ENCODE peak calls at places on chromosomes 11 and 22, in ten cellular contexts. M is GM12892, W is body of pancreas, P is uterus, Q is right lobe of liver, B is sigmoid colon, O is NB4, E is esophagus squamous epithelium, T is A549, X is IMR-90. V is an unnamed sample.

GRCh38 chr11:12682730-12683500 is 8.7 kb downstream of the TEAD1 start:
- DNase-seq in B (no peak), O (no peak), M (no peak), Q (no peak), E (no peak), P (no peak), X (no peak), T (no peak), W (no peak), V (no peak)

GRCh38 chr11:119694334-119694733 is 34.7 kb downstream of the NECTIN1 start:
- DNase-seq in P (no peak), W (peak), T (peak), M (no peak), X (no peak), Q (peak), O (peak), B (no peak), E (no peak), V (peak)

GRCh38 chr11:41201156-41201555 is 258.3 kb downstream of the LRRC4C start:
- DNase-seq in T (peak), M (no peak), Q (no peak), P (no peak), X (peak), E (no peak), O (peak), B (no peak), W (no peak), V (peak)

GRCh38 chr22:44601725-44602124 is 100.3 kb upstream of the PRR5 start:
- DNase-seq in M (no peak), W (no peak), O (no peak), B (no peak), T (no peak), E (no peak), Q (no peak), X (no peak), P (no peak), V (no peak)

GRCh38 chr11:14653090-14653489 is 9.5 kb downstream of the PDE3B start:
- DNase-seq in O (no peak), T (no peak), E (no peak), Q (no peak), X (no peak), P (no peak), M (no peak), B (no peak), W (no peak), V (no peak)

GRCh38 chr11:34154059-34154875 is 48.8 kb downstream of the NAT10 start:
- DNase-seq in X (no peak), P (no peak), W (no peak), Q (no peak), E (no peak), B (no peak), T (no peak), M (peak), O (peak), V (no peak)

GRCh38 chr22:33288078-33288477 is 229.9 kb upstream of the SYN3 start:
- DNase-seq in W (no peak), B (no peak), T (no peak), M (no peak), E (no peak), X (no peak), P (no peak), Q (no peak), O (no peak), V (no peak)

GRCh38 chr22:36330655-36331305 is 57.0 kb downstream of the MYH9 start:
- DNase-seq in E (no peak), T (no peak), W (no peak), O (peak), X (peak), P (peak), B (no peak), M (no peak), Q (peak), V (peak)

GRCh38 chr22:32574957-32575893 is 100.6 kb downstream of the FBXO7 start:
- DNase-seq in X (no peak), Q (no peak), P (no peak), O (no peak), M (no peak), B (no peak), T (no peak), E (no peak), W (no peak), V (peak)

GRCh38 chr11:14202263-14203173 is 156.5 kb downstream of the RRAS2 start:
- DNase-seq in M (no peak), P (no peak), O (no peak), B (no peak), W (no peak), Q (no peak), X (no peak), T (no peak), E (no peak), V (no peak)

GRCh38 chr11:124886978-124887666 is 10.5 kb downstream of the ROBO4 start:
- DNase-seq in Q (no peak), E (no peak), O (no peak), X (no peak), B (peak), W (no peak), M (no peak), P (no peak), T (no peak), V (no peak)
- TF ChIP-seq POLR2A in Q (no peak), E (no peak), O (no peak), X (no peak), B (no peak), W (no peak), M (no peak), P (no peak), T (no peak), V (no peak)

GRCh38 chr11:10930961-10931760 is 73.3 kb upstream of the ZBED5 start:
- DNase-seq in Q (peak), E (no peak), X (peak), O (peak), T (peak), B (peak), W (peak), P (peak), M (peak), V (peak)
- TF ChIP-seq POLR2A in Q (no peak), E (no peak), X (peak), O (no peak), T (peak), B (peak), W (no peak), P (no peak), M (no peak), V (no peak)

GRCh38 chr11:67284811-67285540 is 4.1 kb upstream of the ANKRD13D start:
- DNase-seq in B (peak), E (no peak), P (no peak), Q (peak), X (no peak), O (no peak), M (no peak), W (peak), T (no peak), V (no peak)

GRCh38 chr11:67287355-67288197 is 1.5 kb upstream of the ANKRD13D start:
- DNase-seq in W (no peak), T (no peak), X (no peak), Q (peak), B (peak), E (no peak), P (no peak), M (no peak), O (peak), V (no peak)

GRCh38 chr11:67286621-67287333 is 2.3 kb upstream of the ANKRD13D start:
- DNase-seq in T (no peak), O (peak), B (peak), W (peak), P (no peak), X (no peak), E (no peak), Q (peak), M (no peak), V (no peak)

GRCh38 chr11:67283490-67283963 is 5.6 kb upstream of the ANKRD13D start:
- DNase-seq in E (no peak), T (no peak), X (no peak), M (no peak), P (no peak), W (peak), B (peak), Q (peak), O (peak), V (no peak)

DNA sequence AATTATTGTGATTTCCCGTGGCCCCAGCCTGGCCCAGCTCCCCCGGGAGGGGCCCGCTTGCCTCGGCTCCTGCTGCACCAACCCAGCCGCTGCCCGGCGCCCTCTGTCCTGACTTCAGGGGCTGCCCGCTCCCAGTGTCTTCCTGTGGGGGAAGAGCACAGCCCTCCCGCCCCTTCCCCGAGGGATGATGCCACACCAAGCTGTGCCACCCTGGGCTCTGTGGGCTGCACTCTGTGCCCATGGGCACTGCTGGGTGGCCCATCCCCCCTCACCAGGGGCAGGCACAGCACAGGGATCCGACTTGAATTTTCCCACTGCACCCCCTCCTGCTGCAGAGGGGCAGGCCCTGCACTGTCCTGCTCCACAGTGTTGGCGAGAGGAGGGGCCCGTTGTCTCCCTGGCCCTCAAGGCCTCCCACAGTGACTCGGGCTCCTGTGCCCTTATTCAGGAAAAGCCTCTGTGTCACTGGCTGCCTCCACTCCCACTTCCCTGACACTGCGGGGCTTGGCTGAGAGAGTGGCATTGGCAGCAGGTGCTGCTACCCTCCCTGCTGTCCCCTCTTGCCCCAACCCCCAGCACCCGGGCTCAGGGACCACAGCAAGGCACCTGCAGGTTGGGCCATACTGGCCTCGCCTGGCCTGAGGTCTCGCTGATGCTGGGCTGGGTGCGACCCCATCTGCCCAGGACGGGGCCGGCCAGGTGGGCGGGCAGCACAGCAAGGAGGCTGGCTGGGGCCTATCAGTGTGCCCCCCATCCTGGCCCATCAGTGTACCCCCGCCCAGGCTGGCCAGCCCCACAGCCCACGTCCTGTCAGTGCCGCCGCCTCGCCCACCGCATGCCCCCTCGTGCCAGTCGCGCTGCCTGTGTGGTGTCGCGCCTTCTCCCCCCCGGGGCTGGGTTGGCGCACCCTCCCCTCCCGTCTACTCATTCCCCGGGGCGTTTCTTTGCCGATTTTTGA is 3.3 kb upstream of the ANKRD13D start:
- DNase-seq in M (no peak), Q (peak), W (peak), E (no peak), B (peak), T (no peak), X (no peak), P (no peak), O (peak), V (no peak)
- TF ChIP-seq POLR2A in M (no peak), Q (no peak), W (no peak), E (no peak), B (no peak), T (no peak), X (no peak), P (no peak), O (peak), V (no peak)

DNA sequence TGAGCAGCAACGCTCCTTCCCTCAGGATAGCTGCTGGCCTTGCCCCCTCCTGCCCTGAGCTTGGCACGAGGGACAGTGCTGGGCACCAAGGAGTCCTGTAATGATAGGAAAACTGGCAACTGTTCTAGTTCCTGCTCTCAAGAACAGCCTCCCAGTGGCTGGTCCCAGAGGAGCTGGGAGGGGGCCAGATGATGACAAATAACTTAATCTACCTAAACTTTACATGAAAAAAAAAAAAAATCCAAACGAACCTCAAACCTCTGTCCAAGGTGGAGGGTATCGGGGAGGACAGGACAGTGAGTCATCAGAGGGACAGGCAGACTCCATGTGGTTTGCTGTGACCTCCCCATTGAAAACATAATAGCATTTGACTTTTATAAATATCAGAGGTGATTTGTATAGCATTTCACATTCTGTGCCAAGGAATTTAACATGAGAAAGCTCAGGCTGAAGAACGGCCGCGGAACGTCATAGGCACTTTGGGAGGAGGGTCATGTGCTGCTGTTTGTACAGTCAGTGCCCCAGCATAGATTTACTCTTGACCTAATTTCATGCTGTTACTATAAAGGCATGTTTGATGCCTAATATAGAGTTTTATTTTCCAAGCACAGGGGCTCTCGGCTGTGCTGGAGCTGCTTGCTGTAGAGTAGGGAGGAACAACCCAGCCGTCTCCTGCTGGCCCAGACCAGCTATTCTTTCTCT is 98.2 kb upstream of the NNMT start:
- DNase-seq in Q (peak), M (no peak), O (no peak), E (no peak), T (no peak), P (peak), X (peak), W (peak), B (peak), V (no peak)
- TF ChIP-seq POLR2A in Q (peak), M (no peak), O (no peak), E (no peak), T (no peak), P (peak), X (no peak), W (no peak), B (peak), V (no peak)

DNA sequence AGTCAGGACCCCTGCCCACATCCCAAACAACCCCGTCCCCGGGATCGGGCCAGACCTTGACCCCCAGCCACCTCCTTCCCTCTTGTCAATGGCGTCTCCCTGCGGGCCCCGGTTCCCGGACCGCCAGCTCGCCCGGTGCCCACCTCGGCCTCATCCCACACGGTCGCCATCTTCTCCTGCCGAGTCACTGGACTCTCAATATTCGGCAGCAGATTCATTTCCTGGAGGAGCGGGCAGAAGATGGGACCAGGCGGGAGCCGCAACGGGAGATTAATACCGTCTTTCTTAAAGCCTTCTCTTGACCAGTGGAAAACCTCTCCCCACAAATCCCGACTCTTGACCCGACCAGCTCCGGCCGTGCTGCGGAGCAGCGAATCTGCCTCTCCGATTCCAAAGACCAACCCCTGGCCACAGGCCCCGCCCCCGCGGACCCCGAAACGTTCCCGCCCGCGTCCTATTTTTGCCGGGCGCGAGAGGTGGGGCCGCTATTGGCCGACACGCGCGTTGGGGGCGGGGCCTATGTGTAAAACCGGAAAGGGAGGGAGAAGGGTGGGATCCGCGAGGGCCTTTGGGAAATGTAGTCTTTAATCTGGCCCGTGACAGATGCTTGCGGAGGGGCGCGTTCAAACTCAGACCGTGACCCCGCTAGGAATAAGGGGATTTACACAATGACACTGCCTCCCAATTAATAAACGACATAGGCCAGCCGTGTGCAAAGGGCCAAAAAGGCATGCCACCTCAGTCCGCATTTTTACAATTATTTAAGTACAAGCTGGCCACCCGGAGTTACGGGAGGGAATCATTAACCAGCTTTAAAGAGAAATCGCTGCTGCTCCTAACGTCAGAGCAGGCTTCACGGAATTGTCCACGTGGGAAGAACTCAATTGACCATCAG is at the start of gene PSMC3:
- DNase-seq in E (peak), X (peak), P (peak), Q (peak), T (peak), B (peak), O (peak), W (peak), M (peak), V (peak)
- TF ChIP-seq POLR2A in E (peak), X (peak), P (peak), Q (peak), T (peak), B (peak), O (peak), W (peak), M (peak), V (peak)

DNA sequence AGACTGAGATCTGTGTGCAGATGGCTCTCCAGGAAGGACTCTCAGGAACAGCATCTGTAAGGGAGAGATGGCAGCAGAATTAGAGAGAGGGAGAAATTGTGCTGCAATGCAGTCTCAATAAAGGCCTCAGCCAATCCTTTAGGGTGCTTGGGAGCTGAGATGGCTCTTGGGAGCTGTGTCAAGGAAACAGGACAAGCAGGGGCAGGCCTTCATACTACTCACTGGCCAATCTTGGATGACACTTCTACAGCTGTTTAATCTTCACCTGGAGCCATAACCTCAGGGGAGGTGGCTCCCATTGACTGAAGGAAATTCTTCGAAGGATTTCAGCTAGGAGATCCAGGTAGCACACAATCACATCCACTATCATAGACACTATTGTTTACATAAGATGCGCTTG is 10.0 kb downstream of the OR5B21 start:
- DNase-seq in P (no peak), T (no peak), O (no peak), E (no peak), W (no peak), B (no peak), M (no peak), X (no peak), Q (no peak), V (no peak)
- TF ChIP-seq POLR2A in P (no peak), T (no peak), O (no peak), E (no peak), W (no peak), B (no peak), M (no peak), X (no peak), Q (no peak), V (no peak)

V was measured in erythroblast.